ENCODE peak calls at places on chromosomes 5 and 9, in five cellular contexts. One of them, this sample, is unnamed.

GRCh38 chr9:73655831-73656230 is 504.2 kb downstream of the ANXA1 start:
- DNase-seq in lower lobe of right lung: no peak
- DNase-seq in astrocyte of the cerebellum: no peak
- DNase-seq in AG04450: no peak
- DNase-seq in keratinocyte: no peak
- DNase-seq in this sample: no peak

GRCh38 chr9:34256104-34256503 is 73.0 kb downstream of the KIF24 start:
- DNase-seq in lower lobe of right lung: no peak
- DNase-seq in astrocyte of the cerebellum: no peak
- DNase-seq in AG04450: no peak
- DNase-seq in keratinocyte: no peak
- DNase-seq in this sample: no peak

GRCh38 chr5:125603321-125603720 is 819.9 kb upstream of the GRAMD2B start:
- DNase-seq in lower lobe of right lung: no peak
- DNase-seq in astrocyte of the cerebellum: no peak
- DNase-seq in AG04450: no peak
- DNase-seq in keratinocyte: no peak
- DNase-seq in this sample: no peak

GRCh38 chr5:59058237-59058636 is 475.4 kb downstream of the RAB3C start:
- DNase-seq in lower lobe of right lung: no peak
- DNase-seq in astrocyte of the cerebellum: no peak
- DNase-seq in AG04450: no peak
- DNase-seq in keratinocyte: no peak
- DNase-seq in this sample: no peak

GRCh38 chr5:77143998-77144836 is 57.1 kb upstream of the ZBED3 start:
- DNase-seq in lower lobe of right lung: peak
- DNase-seq in astrocyte of the cerebellum: peak
- DNase-seq in AG04450: peak
- DNase-seq in keratinocyte: no peak
- DNase-seq in this sample: no peak

GRCh38 chr5:146490089-146490843 is 25.7 kb downstream of the GPR151 start:
- DNase-seq in lower lobe of right lung: no peak
- DNase-seq in astrocyte of the cerebellum: no peak
- DNase-seq in AG04450: no peak
- DNase-seq in keratinocyte: no peak
- DNase-seq in this sample: no peak

GRCh38 chr9:118009585-118009984 is 305.4 kb downstream of the TLR4 start:
- DNase-seq in lower lobe of right lung: no peak
- DNase-seq in astrocyte of the cerebellum: no peak
- DNase-seq in AG04450: no peak
- DNase-seq in keratinocyte: no peak
- DNase-seq in this sample: no peak

GRCh38 chr9:74006935-74007334 is 490.2 kb upstream of the RORB start:
- DNase-seq in lower lobe of right lung: no peak
- DNase-seq in astrocyte of the cerebellum: no peak
- DNase-seq in AG04450: no peak
- DNase-seq in keratinocyte: no peak
- DNase-seq in this sample: no peak

GRCh38 chr5:112119527-112119926 is 299.6 kb downstream of the EPB41L4A start:
- DNase-seq in lower lobe of right lung: no peak
- DNase-seq in astrocyte of the cerebellum: no peak
- DNase-seq in AG04450: no peak
- DNase-seq in keratinocyte: no peak
- DNase-seq in this sample: no peak

GRCh38 chr9:79277916-79278447 is 293.8 kb upstream of the TLE4 start:
- DNase-seq in lower lobe of right lung: no peak
- DNase-seq in astrocyte of the cerebellum: no peak
- DNase-seq in AG04450: no peak
- DNase-seq in keratinocyte: no peak
- DNase-seq in this sample: no peak

GRCh38 chr9:134983506-134984371 is 66.0 kb upstream of the FCN1 start:
- DNase-seq in lower lobe of right lung: no peak
- DNase-seq in astrocyte of the cerebellum: no peak
- DNase-seq in AG04450: no peak
- DNase-seq in keratinocyte: no peak
- DNase-seq in this sample: no peak

GRCh38 chr5:669111-669841 is 23.9 kb downstream of the TPPP start:
- DNase-seq in lower lobe of right lung: peak
- DNase-seq in astrocyte of the cerebellum: no peak
- DNase-seq in AG04450: no peak
- DNase-seq in keratinocyte: no peak
- DNase-seq in this sample: no peak

GRCh38 chr9:117704024-117704575 is at the start of gene TLR4:
- DNase-seq in lower lobe of right lung: peak
- DNase-seq in astrocyte of the cerebellum: peak
- DNase-seq in AG04450: no peak
- DNase-seq in keratinocyte: no peak
- DNase-seq in this sample: peak

GRCh38 chr9:72271617-72272478 is 93.2 kb downstream of the ZFAND5 start:
- DNase-seq in lower lobe of right lung: no peak
- DNase-seq in astrocyte of the cerebellum: peak
- DNase-seq in AG04450: peak
- DNase-seq in keratinocyte: no peak
- DNase-seq in this sample: no peak

GRCh38 chr5:60888359-60889061 is 44.4 kb upstream of the ELOVL7 start:
- DNase-seq in lower lobe of right lung: no peak
- DNase-seq in astrocyte of the cerebellum: no peak
- DNase-seq in AG04450: no peak
- DNase-seq in keratinocyte: no peak
- DNase-seq in this sample: no peak

GRCh38 chr9:74281674-74282073 is 215.5 kb upstream of the RORB start:
- DNase-seq in lower lobe of right lung: no peak
- DNase-seq in astrocyte of the cerebellum: no peak
- DNase-seq in AG04450: no peak
- DNase-seq in keratinocyte: no peak
- DNase-seq in this sample: no peak

GRCh38 chr5:31935702-31936347 is 238.3 kb downstream of the GOLPH3 start:
- DNase-seq in lower lobe of right lung: peak
- DNase-seq in astrocyte of the cerebellum: no peak
- DNase-seq in AG04450: no peak
- DNase-seq in keratinocyte: no peak
- DNase-seq in this sample: no peak

GRCh38 chr9:20988916-20989315 is 42.5 kb downstream of the HACD4 start:
- DNase-seq in lower lobe of right lung: no peak
- DNase-seq in astrocyte of the cerebellum: peak
- DNase-seq in AG04450: no peak
- DNase-seq in keratinocyte: no peak
- DNase-seq in this sample: no peak

GRCh38 chr5:80369521-80369920 is 38.3 kb upstream of the ZFYVE16 start:
- DNase-seq in lower lobe of right lung: no peak
- DNase-seq in astrocyte of the cerebellum: no peak
- DNase-seq in AG04450: no peak
- DNase-seq in keratinocyte: no peak
- DNase-seq in this sample: no peak

GRCh38 chr5:131323378-131323777 is 59.5 kb downstream of the CDC42SE2 start:
- DNase-seq in lower lobe of right lung: no peak
- DNase-seq in astrocyte of the cerebellum: no peak
- DNase-seq in AG04450: no peak
- DNase-seq in keratinocyte: no peak
- DNase-seq in this sample: no peak

GRCh38 chr9:29044959-29045358 is 1471.7 kb upstream of the C9orf72 start:
- DNase-seq in lower lobe of right lung: no peak
- DNase-seq in astrocyte of the cerebellum: no peak
- DNase-seq in AG04450: no peak
- DNase-seq in keratinocyte: peak
- DNase-seq in this sample: no peak

GRCh38 chr9:124040935-124041816 is 29.6 kb downstream of the LHX2 start:
- DNase-seq in lower lobe of right lung: peak
- DNase-seq in astrocyte of the cerebellum: no peak
- DNase-seq in AG04450: no peak
- DNase-seq in keratinocyte: no peak
- DNase-seq in this sample: no peak

GRCh38 chr5:112978836-112979235 is 2.2 kb downstream of the DCP2 start:
- DNase-seq in lower lobe of right lung: no peak
- DNase-seq in astrocyte of the cerebellum: no peak
- DNase-seq in AG04450: no peak
- DNase-seq in keratinocyte: no peak
- DNase-seq in this sample: no peak

GRCh38 chr5:112971285-112971684 is 5.3 kb upstream of the DCP2 start:
- DNase-seq in lower lobe of right lung: no peak
- DNase-seq in astrocyte of the cerebellum: no peak
- DNase-seq in AG04450: no peak
- DNase-seq in keratinocyte: no peak
- DNase-seq in this sample: no peak

GRCh38 chr5:176934309-176934930 is 35.3 kb upstream of the HK3 start:
- DNase-seq in lower lobe of right lung: no peak
- DNase-seq in astrocyte of the cerebellum: no peak
- DNase-seq in AG04450: no peak
- DNase-seq in keratinocyte: no peak
- DNase-seq in this sample: no peak

GRCh38 chr5:139755892-139756671 is 39.5 kb upstream of the PSD2 start:
- DNase-seq in lower lobe of right lung: no peak
- DNase-seq in astrocyte of the cerebellum: no peak
- DNase-seq in AG04450: no peak
- DNase-seq in keratinocyte: no peak
- DNase-seq in this sample: no peak

GRCh38 chr9:124453586-124454191 is 3.4 kb downstream of the ADGRD2 start:
- DNase-seq in lower lobe of right lung: no peak
- DNase-seq in astrocyte of the cerebellum: no peak
- DNase-seq in AG04450: no peak
- DNase-seq in keratinocyte: no peak
- DNase-seq in this sample: no peak

GRCh38 chr9:5140151-5140550 is 45.3 kb downstream of the INSL6 start:
- DNase-seq in lower lobe of right lung: no peak
- DNase-seq in astrocyte of the cerebellum: no peak
- DNase-seq in AG04450: no peak
- DNase-seq in keratinocyte: no peak
- DNase-seq in this sample: no peak

GRCh38 chr5:4862500-4862899 is 277.6 kb upstream of the ADAMTS16 start:
- DNase-seq in lower lobe of right lung: no peak
- DNase-seq in astrocyte of the cerebellum: peak
- DNase-seq in AG04450: no peak
- DNase-seq in keratinocyte: no peak
- DNase-seq in this sample: peak

GRCh38 chr5:157855404-157855994 is 3.4 kb downstream of the CLINT1 start:
- DNase-seq in lower lobe of right lung: no peak
- DNase-seq in astrocyte of the cerebellum: peak
- DNase-seq in AG04450: peak
- DNase-seq in keratinocyte: no peak
- DNase-seq in this sample: no peak

GRCh38 chr9:96448546-96449170 is 1.3 kb upstream of the HABP4 start:
- DNase-seq in lower lobe of right lung: no peak
- DNase-seq in astrocyte of the cerebellum: no peak
- DNase-seq in AG04450: no peak
- DNase-seq in keratinocyte: no peak
- DNase-seq in this sample: no peak

GRCh38 chr5:110768138-110768845 is 29.5 kb downstream of the SLC25A46 start:
- DNase-seq in lower lobe of right lung: no peak
- DNase-seq in astrocyte of the cerebellum: no peak
- DNase-seq in AG04450: no peak
- DNase-seq in keratinocyte: no peak
- DNase-seq in this sample: no peak

GRCh38 chr5:56314536-56314935 is 81.4 kb upstream of the ANKRD55 start:
- DNase-seq in lower lobe of right lung: no peak
- DNase-seq in astrocyte of the cerebellum: no peak
- DNase-seq in AG04450: no peak
- DNase-seq in keratinocyte: no peak
- DNase-seq in this sample: no peak

GRCh38 chr9:398085-398484 is 183.4 kb downstream of the DOCK8 start:
- DNase-seq in lower lobe of right lung: no peak
- DNase-seq in astrocyte of the cerebellum: no peak
- DNase-seq in AG04450: no peak
- DNase-seq in keratinocyte: no peak
- DNase-seq in this sample: no peak

GRCh38 chr5:158175664-158176507 is 316.9 kb upstream of the CLINT1 start:
- DNase-seq in lower lobe of right lung: peak
- DNase-seq in astrocyte of the cerebellum: no peak
- DNase-seq in AG04450: no peak
- DNase-seq in keratinocyte: no peak
- DNase-seq in this sample: no peak

GRCh38 chr5:178351221-178351825 is 118.7 kb upstream of the PHYKPL start:
- DNase-seq in lower lobe of right lung: no peak
- DNase-seq in astrocyte of the cerebellum: no peak
- DNase-seq in AG04450: no peak
- DNase-seq in keratinocyte: no peak
- DNase-seq in this sample: no peak

GRCh38 chr5:75522025-75522424 is 10.3 kb downstream of the POLK start:
- DNase-seq in lower lobe of right lung: no peak
- DNase-seq in astrocyte of the cerebellum: no peak
- DNase-seq in AG04450: no peak
- DNase-seq in keratinocyte: no peak
- DNase-seq in this sample: no peak

DNA sequence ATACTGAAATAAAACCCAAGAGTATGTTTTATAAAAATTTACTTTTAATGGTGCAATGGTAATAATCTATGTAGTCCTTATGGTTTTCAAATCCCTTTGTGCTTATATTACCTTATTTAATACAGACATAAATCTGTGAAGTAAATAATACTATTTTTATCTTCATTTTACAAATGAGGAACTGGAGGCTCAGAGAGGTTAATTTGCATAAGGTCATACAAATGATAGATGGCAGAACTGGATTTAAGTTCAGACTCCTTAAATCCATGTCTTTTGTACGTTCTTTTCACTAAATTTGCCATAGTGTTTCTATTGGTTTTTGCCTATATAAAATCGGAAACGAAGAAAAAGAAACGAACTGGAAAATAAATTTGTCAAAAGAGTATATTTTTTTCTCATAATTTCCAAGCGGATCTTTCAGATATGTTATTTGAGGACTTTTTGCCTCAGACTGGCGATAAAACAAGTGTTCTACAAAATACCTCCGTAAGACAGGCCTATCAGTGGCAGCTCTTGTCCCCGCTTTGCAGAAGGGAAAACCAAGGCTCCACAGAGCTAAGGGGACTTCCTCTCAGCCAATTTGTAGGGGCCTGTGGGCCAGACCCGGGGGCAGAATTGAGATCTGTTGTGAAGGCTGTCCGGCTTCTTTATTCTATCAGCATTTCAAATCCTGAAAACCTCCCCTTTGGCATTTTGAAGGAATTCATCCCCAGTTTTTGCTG is 1.1 kb upstream of the TNFAIP8 start:
- DNase-seq in lower lobe of right lung: no peak
- DNase-seq in astrocyte of the cerebellum: no peak
- DNase-seq in AG04450: no peak
- DNase-seq in keratinocyte: no peak
- DNase-seq in this sample: no peak
- H3K4me3 ChIP-seq in lower lobe of right lung: peak
- H3K4me3 ChIP-seq in astrocyte of the cerebellum: no peak
- H3K4me3 ChIP-seq in AG04450: no peak
- H3K4me3 ChIP-seq in keratinocyte: no peak
- H3K4me3 ChIP-seq in this sample: no peak

GRCh38 chr5:173594061-173594460 is 22.4 kb downstream of the BOD1 start:
- DNase-seq in lower lobe of right lung: no peak
- DNase-seq in astrocyte of the cerebellum: no peak
- DNase-seq in AG04450: no peak
- DNase-seq in keratinocyte: no peak
- DNase-seq in this sample: no peak
- H3K4me3 ChIP-seq in lower lobe of right lung: no peak
- H3K4me3 ChIP-seq in astrocyte of the cerebellum: no peak
- H3K4me3 ChIP-seq in AG04450: no peak
- H3K4me3 ChIP-seq in keratinocyte: no peak
- H3K4me3 ChIP-seq in this sample: no peak

GRCh38 chr9:68781866-68782265 is 76.8 kb downstream of the PIP5K1B start:
- DNase-seq in lower lobe of right lung: no peak
- DNase-seq in astrocyte of the cerebellum: no peak
- DNase-seq in AG04450: no peak
- DNase-seq in keratinocyte: no peak
- DNase-seq in this sample: no peak
- H3K4me3 ChIP-seq in lower lobe of right lung: peak
- H3K4me3 ChIP-seq in astrocyte of the cerebellum: no peak
- H3K4me3 ChIP-seq in AG04450: no peak
- H3K4me3 ChIP-seq in keratinocyte: no peak
- H3K4me3 ChIP-seq in this sample: no peak

GRCh38 chr9:133608881-133609280 is 308 bp downstream of the FAM163B start:
- DNase-seq in lower lobe of right lung: peak
- DNase-seq in astrocyte of the cerebellum: no peak
- DNase-seq in AG04450: no peak
- DNase-seq in keratinocyte: no peak
- DNase-seq in this sample: no peak
- H3K4me3 ChIP-seq in lower lobe of right lung: no peak
- H3K4me3 ChIP-seq in astrocyte of the cerebellum: no peak
- H3K4me3 ChIP-seq in AG04450: no peak
- H3K4me3 ChIP-seq in keratinocyte: no peak
- H3K4me3 ChIP-seq in this sample: no peak

This sample was measured in BJ.